ENCODE peak calls at places on chromosome 20, in eight cellular contexts. A is GM13976, H is iris pigment epithelial cell, D is HT-29, S is NCI-H1436, Q is C1 segment of cervical spinal cord, F is mammary epithelial cell, W is GM12865. I is an unnamed sample.
A peak's percentile ranks its signal among the peaks of the same experiment; 100 is the strongest.

GRCh38 chr20:56429496-56429895 is 17.4 kb downstream of the CASS4 start:
- DNase-seq in D (no peak), A (no peak), S (no peak), H (peak; percentile 90), W (no peak), F (no peak), Q (no peak), I (no peak)

GRCh38 chr20:1336699-1337387 is 7.9 kb upstream of the SDCBP2 start:
- DNase-seq in W (no peak), F (no peak), Q (peak; percentile 76), D (no peak), A (no peak), H (peak; percentile 33), S (no peak), I (no peak)

GRCh38 chr20:31841928-31842327 is 3.5 kb downstream of the FOXS1 start:
- DNase-seq in A (no peak), S (no peak), F (no peak), D (no peak), W (no peak), Q (peak; percentile 57), H (peak; percentile 75), I (no peak)

GRCh38 chr20:29744071-29744470 is 1513.4 kb upstream of the DEFB115 start:
- DNase-seq in S (no peak), D (no peak), A (no peak), Q (no peak), W (no peak), F (no peak), H (no peak), I (no peak)

GRCh38 chr20:4083103-4083864 is 67.9 kb upstream of the RNF24 start:
- DNase-seq in A (no peak), F (no peak), S (no peak), Q (no peak), W (no peak), H (no peak), D (no peak), I (no peak)

GRCh38 chr20:62314339-62314638 is 11.5 kb downstream of the ADRM1 start:
- DNase-seq in F (no peak), A (no peak), D (no peak), H (no peak), W (no peak), Q (no peak), S (no peak), I (no peak)

GRCh38 chr20:37386505-37387201 is 40.7 kb downstream of the SRC start:
- DNase-seq in H (no peak), S (no peak), Q (no peak), D (no peak), F (no peak), W (no peak), A (no peak), I (no peak)

GRCh38 chr20:4067600-4068261 is 52.4 kb upstream of the RNF24 start:
- DNase-seq in W (no peak), Q (no peak), A (no peak), S (no peak), H (peak; percentile 76), F (peak; percentile 78), D (peak; percentile 51), I (no peak)

GRCh38 chr20:39004508-39004907 is 42.4 kb downstream of the DHX35 start:
- DNase-seq in D (peak; percentile 78), A (no peak), Q (no peak), H (no peak), S (peak; percentile 42), F (peak; percentile 73), W (peak; percentile 25), I (no peak)

GRCh38 chr20:4519530-4519929 is 202.2 kb upstream of the PRND start:
- DNase-seq in S (no peak), W (peak; percentile 26), D (peak; percentile 39), F (peak; percentile 11), A (peak; percentile 42), H (peak; percentile 22), Q (no peak), I (peak; percentile 56)

GRCh38 chr20:16258766-16259165 is 314.5 kb downstream of the KIF16B start:
- DNase-seq in A (no peak), S (no peak), W (no peak), D (no peak), H (no peak), F (no peak), Q (no peak), I (no peak)

GRCh38 chr20:62644802-62645496 is 2.6 kb downstream of the SLCO4A1 start:
- DNase-seq in S (no peak), Q (no peak), A (no peak), F (no peak), D (peak; percentile 43), W (no peak), H (no peak), I (no peak)

GRCh38 chr20:15875446-15875845 is 697.8 kb downstream of the KIF16B start:
- DNase-seq in W (peak; percentile 5), D (no peak), F (no peak), S (peak; percentile 7), H (no peak), A (no peak), Q (no peak), I (peak; percentile 82)

GRCh38 chr20:31747640-31748039 is 8.6 kb downstream of the TPX2 start:
- DNase-seq in H (no peak), D (no peak), S (no peak), F (no peak), W (no peak), Q (no peak), A (no peak), I (no peak)

GRCh38 chr20:63475209-63475608 is 2.8 kb upstream of the KCNQ2 start:
- DNase-seq in D (no peak), H (peak; percentile 32), A (no peak), W (peak; percentile 26), S (no peak), F (peak; percentile 34), Q (no peak), I (no peak)

GRCh38 chr20:59690101-59690500 is 85.8 kb downstream of the PHACTR3 start:
- DNase-seq in Q (no peak), F (no peak), W (no peak), D (no peak), A (no peak), S (no peak), H (no peak), I (no peak)

GRCh38 chr20:6583134-6583738 is 184.2 kb upstream of the BMP2 start:
- DNase-seq in S (peak; percentile 50), D (peak; percentile 83), F (peak; percentile 58), Q (no peak), W (peak; percentile 43), A (peak; percentile 22), H (peak; percentile 62), I (peak; percentile 73)

GRCh38 chr20:59671661-59672471 is 67.5 kb downstream of the PHACTR3 start:
- DNase-seq in Q (no peak), W (no peak), H (no peak), A (no peak), S (no peak), D (no peak), F (no peak), I (no peak)

GRCh38 chr20:49430320-49430719 is 52.1 kb downstream of the KCNB1 start:
- DNase-seq in Q (no peak), H (no peak), S (no peak), D (no peak), A (no peak), F (no peak), W (no peak), I (no peak)

GRCh38 chr20:44643596-44644383 is 7.7 kb downstream of the ADA start:
- DNase-seq in F (peak; percentile 73), H (peak; percentile 90), W (peak; percentile 53), D (no peak), A (no peak), Q (peak; percentile 23), S (no peak), I (peak; percentile 16)

GRCh38 chr20:46708172-46708860 is 1.1 kb upstream of the SLC2A10 start:
- DNase-seq in S (no peak), H (no peak), D (peak; percentile 85), W (no peak), F (no peak), A (no peak), Q (no peak), I (peak; percentile 22)

GRCh38 chr20:56924316-56924975 is 295.3 kb downstream of the TFAP2C start:
- DNase-seq in S (no peak), Q (no peak), H (no peak), A (no peak), F (no peak), D (no peak), W (no peak), I (no peak)

GRCh38 chr20:47351643-47352331 is 4.7 kb downstream of the ZMYND8 start:
- DNase-seq in W (peak; percentile 65), D (peak; percentile 42), S (no peak), Q (no peak), F (peak; percentile 27), H (peak; percentile 39), A (no peak), I (peak; percentile 75)

GRCh38 chr20:14687317-14687716 is 349.9 kb upstream of the FLRT3 start:
- DNase-seq in F (peak; percentile 72), H (no peak), W (no peak), S (no peak), D (no peak), Q (no peak), A (no peak), I (no peak)

GRCh38 chr20:31515775-31516107 is 1.5 kb downstream of the HM13 start:
- DNase-seq in Q (no peak), S (no peak), D (no peak), A (no peak), H (no peak), F (no peak), W (peak; percentile 54), I (peak; percentile 36)

GRCh38 chr20:58216334-58216733 is 12.1 kb downstream of the ANKRD60 start:
- DNase-seq in A (no peak), F (no peak), D (no peak), S (no peak), H (peak; percentile 66), Q (no peak), W (no peak), I (no peak)

GRCh38 chr20:32296412-32296811 is 19.0 kb downstream of the KIF3B start:
- DNase-seq in A (no peak), Q (no peak), S (no peak), W (no peak), D (no peak), F (no peak), H (no peak), I (no peak)

GRCh38 chr20:51457281-51457932 is 85.1 kb downstream of the NFATC2 start:
- DNase-seq in H (peak; percentile 79), F (peak; percentile 77), A (no peak), S (no peak), D (peak; percentile 72), W (peak; percentile 21), Q (peak; percentile 50), I (no peak)

GRCh38 chr20:32906871-32907495 is 48.3 kb downstream of the EFCAB8 start:
- DNase-seq in H (no peak), F (no peak), W (no peak), D (no peak), Q (no peak), S (no peak), A (no peak), I (no peak)

GRCh38 chr20:52494244-52494643 is 302.7 kb upstream of the ZFP64 start:
- DNase-seq in W (no peak), A (no peak), F (peak; percentile 1), Q (no peak), S (no peak), D (no peak), H (peak; percentile 99), I (peak; percentile 17)

GRCh38 chr20:12294684-12295083 is 377.0 kb downstream of the BTBD3 start:
- DNase-seq in D (no peak), H (no peak), W (no peak), A (no peak), F (no peak), Q (no peak), S (no peak), I (no peak)

GRCh38 chr20:48401359-48401758 is 426.4 kb downstream of the PREX1 start:
- DNase-seq in H (no peak), W (no peak), A (no peak), F (no peak), D (no peak), S (no peak), Q (no peak), I (no peak)

GRCh38 chr20:25327521-25328235 is 63.0 kb downstream of the ABHD12 start:
- DNase-seq in F (no peak), Q (no peak), W (no peak), A (no peak), S (no peak), D (no peak), H (no peak), I (no peak)

GRCh38 chr20:22414354-22414753 is 170.0 kb downstream of the FOXA2 start:
- DNase-seq in A (no peak), S (no peak), F (no peak), Q (no peak), D (no peak), W (no peak), H (no peak), I (no peak)